ENCODE peak calls at places on chromosomes 4 and X, in nine cellular contexts. O is MM.1S, R is neural progenitor cell, F is SK-N-SH, D is GM23248, J is hepatocyte, G is HCT116, P is GM23338, C is PC-3. A is an unnamed sample.

GRCh38 chr4:5959221-5959982 is 58.8 kb downstream of the C4orf50 start:
- DNase-seq in F (no peak), P (no peak), R (no peak), O (no peak), C (no peak), G (no peak), D (no peak), J (no peak), A (no peak)

GRCh38 chr4:82599336-82599735 is 37.5 kb upstream of the TMEM150C start:
- DNase-seq in D (no peak), O (no peak), R (peak), G (peak), F (no peak), J (no peak), C (peak), P (peak), A (peak)

GRCh38 chrX:43861750-43862149 is 20.5 kb downstream of the MAOB start:
- DNase-seq in O (no peak), R (no peak), G (peak), P (no peak), F (no peak), C (peak), D (no peak), J (no peak), A (no peak)

GRCh38 chrX:69535661-69536060 is 31.5 kb downstream of the NALF2 start:
- DNase-seq in J (no peak), C (no peak), P (no peak), R (no peak), O (no peak), F (no peak), G (no peak), D (no peak), A (no peak)

GRCh38 chrX:32170481-32170880 is 1040.9 kb downstream of the DMD start:
- DNase-seq in D (no peak), C (no peak), F (no peak), O (no peak), R (no peak), G (no peak), P (no peak), J (no peak), A (no peak)

GRCh38 chr4:128353791-128354190 is 66.2 kb upstream of the PGRMC2 start:
- DNase-seq in R (no peak), O (no peak), F (no peak), P (no peak), G (no peak), D (peak), J (no peak), C (peak), A (no peak)

GRCh38 chrX:44431206-44431605 is 87.7 kb upstream of the EFHC2 start:
- DNase-seq in J (peak), O (no peak), C (peak), D (peak), G (peak), R (no peak), F (no peak), P (no peak), A (no peak)

GRCh38 chr4:73533515-73534422 is 52.2 kb downstream of the AFM start:
- DNase-seq in O (no peak), J (peak), C (peak), R (no peak), D (no peak), G (no peak), P (no peak), F (no peak), A (no peak)

GRCh38 chr4:31349907-31350306 is 629.7 kb downstream of the PCDH7 start:
- DNase-seq in D (no peak), G (no peak), F (no peak), R (peak), J (no peak), C (no peak), P (no peak), O (no peak), A (no peak)

GRCh38 chr4:82799006-82799881 is 648 bp upstream of the SCD5 start:
- DNase-seq in F (peak), J (no peak), P (peak), R (peak), G (no peak), O (peak), D (peak), C (peak), A (no peak)

GRCh38 chr4:153676984-153677383 is 7.1 kb upstream of the TLR2 start:
- DNase-seq in R (no peak), D (peak), F (no peak), G (peak), P (no peak), O (no peak), J (no peak), C (peak), A (no peak)

GRCh38 chrX:100685284-100685996 is 41.4 kb downstream of the SRPX2 start:
- DNase-seq in J (peak), C (peak), G (peak), R (peak), O (peak), D (peak), F (peak), P (peak), A (peak)

GRCh38 chrX:111511477-111511876 is at the start of gene SERTM2:
- DNase-seq in C (no peak), G (no peak), D (no peak), J (peak), P (peak), F (peak), O (peak), R (peak), A (no peak)

GRCh38 chr4:68175562-68176155 is 46.0 kb upstream of the TMPRSS11F start:
- DNase-seq in G (peak), R (peak), P (peak), F (peak), J (peak), C (peak), O (peak), D (peak), A (peak)

GRCh38 chr4:95701500-95701899 is 138.4 kb upstream of the PDHA2 start:
- DNase-seq in J (no peak), O (no peak), C (peak), P (peak), F (no peak), G (no peak), R (no peak), D (no peak), A (no peak)
- H3K27ac ChIP-seq in J (no peak), O (no peak), C (no peak), P (peak), F (no peak), G (no peak), R (no peak), D (no peak), A (no peak)

GRCh38 chr4:21535901-21536300 is 412.7 kb downstream of the KCNIP4 start:
- DNase-seq in C (no peak), R (no peak), P (no peak), G (no peak), F (no peak), J (no peak), O (no peak), D (no peak), A (no peak)
- TF ChIP-seq EZH2phosphoT487 in C (no peak), R (no peak), P (no peak), G (no peak), F (no peak), J (no peak), O (no peak), D (no peak), A (no peak)

GRCh38 chrX:34631826-34632225 is 25.3 kb downstream of the TMEM47 start:
- DNase-seq in P (no peak), C (no peak), O (no peak), J (peak), G (no peak), D (no peak), F (no peak), R (no peak), A (no peak)
- H3K27ac ChIP-seq in P (peak), C (no peak), O (no peak), J (no peak), G (no peak), D (no peak), F (no peak), R (no peak), A (no peak)

DNA sequence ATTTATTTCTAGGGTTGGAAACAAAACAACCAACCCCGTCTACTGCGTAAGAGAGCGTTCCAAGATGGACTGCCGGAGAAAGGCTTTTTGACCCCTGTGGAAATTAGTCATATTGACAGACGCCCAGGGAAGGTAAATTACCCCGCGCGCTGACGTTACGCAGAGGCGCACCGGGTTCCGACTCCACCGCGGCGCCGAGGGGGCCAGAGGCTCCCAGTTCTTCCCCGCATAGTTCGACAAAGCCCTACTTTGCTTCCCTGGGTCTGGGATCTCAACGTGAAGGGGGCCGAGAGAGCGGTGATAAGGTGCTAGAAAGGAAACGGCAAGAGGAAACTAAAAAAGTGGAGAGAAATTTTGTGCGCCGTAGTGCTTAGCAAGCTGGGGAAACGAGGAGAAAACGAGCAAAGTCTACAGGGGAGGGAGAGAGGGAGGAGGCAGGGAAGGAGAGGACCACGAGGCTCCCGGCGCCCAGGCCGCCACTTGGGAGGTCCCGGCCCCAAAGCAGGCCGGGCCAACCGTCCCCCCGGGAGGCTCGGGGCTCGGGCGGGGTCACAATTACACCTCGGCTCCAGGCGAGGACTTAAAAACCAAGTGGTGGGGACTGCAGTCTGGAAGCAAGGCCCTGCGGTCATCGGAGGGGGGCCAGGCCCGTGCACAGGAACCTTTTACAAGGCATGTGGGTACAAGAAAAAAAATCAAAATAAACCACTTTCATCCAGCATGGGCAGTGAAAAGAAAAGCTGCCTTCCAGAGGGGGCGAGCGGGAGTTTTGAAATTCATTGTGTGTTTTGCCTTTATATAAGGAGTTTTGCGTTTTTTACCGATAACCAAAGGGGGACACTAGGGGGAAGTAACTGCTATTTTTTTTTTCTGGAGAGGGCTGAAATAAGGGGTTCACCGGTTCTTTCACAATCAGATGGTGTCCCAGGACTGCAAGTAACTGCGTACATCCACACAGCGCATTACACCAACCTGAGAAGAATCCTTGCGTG is 13.1 kb downstream of the HAND2 start:
- DNase-seq in D (no peak), P (peak), F (peak), R (peak), O (no peak), G (no peak), C (no peak), J (peak), A (no peak)
- TF ChIP-seq EZH2phosphoT487 in D (no peak), P (peak), F (no peak), R (peak), O (no peak), G (no peak), C (no peak), J (peak), A (no peak)

A was measured in OCI-LY7.